ENCODE peak calls at places on chromosomes 1 and 21, in nine cellular contexts. Z, Q, X, F, P, M, H, U and A are unnamed samples. For H3K9me3, the result is how much of the 10 kb centered on the place peaks cover.

GRCh38 chr1:206609229-206609991 is 2.9 kb downstream of the EIF2D start:
- DNase-seq in Z (no peak), Q (no peak), X (no peak), F (no peak), P (no peak), M (no peak), H (no peak), U (no peak), A (no peak)

GRCh38 chr1:201939271-201939973 is 6.9 kb downstream of the LMOD1 start:
- DNase-seq in Z (no peak), Q (no peak), X (no peak), F (no peak), P (no peak), M (no peak), H (no peak), U (no peak), A (no peak)

GRCh38 chr1:10494754-10495474 is 20.2 kb downstream of the PEX14 start:
- DNase-seq in Z (peak), Q (peak), X (peak), F (peak), P (peak), M (peak), H (peak), U (peak), A (peak)

GRCh38 chr1:151811181-151811580 is 6.0 kb upstream of the LINGO4 start:
- DNase-seq in Z (no peak), Q (peak), X (no peak), F (no peak), P (no peak), M (no peak), H (no peak), U (no peak), A (no peak)

GRCh38 chr1:84370831-84371394 is 27.4 kb upstream of the DNASE2B start:
- DNase-seq in Z (no peak), Q (no peak), X (no peak), F (no peak), P (peak), M (no peak), H (no peak), U (no peak), A (no peak)

GRCh38 chr1:46735708-46736324 is 16.9 kb upstream of the EFCAB14 start:
- DNase-seq in Z (peak), Q (no peak), X (peak), F (no peak), P (peak), M (no peak), H (peak), U (peak), A (no peak)

GRCh38 chr1:27416387-27417111 is 24.1 kb downstream of the GPR3 start:
- DNase-seq in Z (peak), Q (no peak), X (peak), F (no peak), P (no peak), M (no peak), H (peak), U (peak), A (no peak)

GRCh38 chr1:153888518-153888917 is 34.3 kb downstream of the GATAD2B start:
- DNase-seq in Z (no peak), Q (no peak), X (no peak), F (no peak), P (no peak), M (no peak), H (no peak), U (no peak), A (no peak)

GRCh38 chr1:114215426-114215825 is 61.8 kb upstream of the SYT6 start:
- DNase-seq in Z (no peak), Q (no peak), X (no peak), F (no peak), P (no peak), M (no peak), H (peak), U (no peak), A (no peak)

GRCh38 chr1:54069792-54070548 is 16.6 kb downstream of the TCEANC2 start:
- DNase-seq in Z (peak), Q (no peak), X (peak), F (no peak), P (no peak), M (no peak), H (peak), U (peak), A (no peak)

GRCh38 chr21:39523398-39523797 is 71.6 kb downstream of the SH3BGR start:
- DNase-seq in Z (no peak), Q (peak), X (no peak), F (no peak), P (peak), M (no peak), H (no peak), U (no peak), A (no peak)

GRCh38 chr1:219542828-219543518 is 69.9 kb downstream of the ZC3H11B start:
- DNase-seq in Z (no peak), Q (no peak), X (no peak), F (no peak), P (no peak), M (no peak), H (no peak), U (no peak), A (no peak)

GRCh38 chr1:94926365-94926914 is 470 bp downstream of the CNN3 start:
- DNase-seq in Z (peak), Q (peak), X (no peak), F (peak), P (peak), M (peak), H (peak), U (peak), A (peak)

GRCh38 chr1:177210071-177210470 is 39.3 kb downstream of the BRINP2 start:
- DNase-seq in Z (no peak), Q (no peak), X (no peak), F (no peak), P (no peak), M (no peak), H (no peak), U (no peak), A (no peak)

GRCh38 chr1:59057211-59057694 is 239.6 kb upstream of the FGGY start:
- DNase-seq in Z (no peak), Q (peak), X (no peak), F (peak), P (peak), M (peak), H (peak), U (peak), A (peak)

GRCh38 chr1:44835738-44836675 is 7.0 kb downstream of the PTCH2 start:
- DNase-seq in Z (peak), Q (peak), X (peak), F (peak), P (peak), M (peak), H (peak), U (peak), A (peak)

GRCh38 chr1:51237313-51237700 is 1.2 kb downstream of the RNF11 start:
- DNase-seq in Z (peak), Q (no peak), X (no peak), F (no peak), P (no peak), M (no peak), H (no peak), U (no peak), A (no peak)

GRCh38 chr1:61395156-61395555 is 312.8 kb downstream of the NFIA start:
- DNase-seq in Z (no peak), Q (no peak), X (no peak), F (no peak), P (no peak), M (no peak), H (no peak), U (no peak), A (no peak)

GRCh38 chr1:3522564-3523270 is 68.3 kb downstream of the ARHGEF16 start:
- DNase-seq in Z (no peak), Q (no peak), X (no peak), F (no peak), P (no peak), M (no peak), H (no peak), U (no peak), A (no peak)

GRCh38 chr1:61089338-61089737 is 7.0 kb downstream of the NFIA start:
- DNase-seq in Z (no peak), Q (no peak), X (no peak), F (no peak), P (no peak), M (no peak), H (no peak), U (no peak), A (no peak)

GRCh38 chr1:216075339-216075738 is 347.9 kb downstream of the USH2A start:
- DNase-seq in Z (no peak), Q (no peak), X (no peak), F (no peak), P (no peak), M (no peak), H (no peak), U (no peak), A (no peak)

GRCh38 chr1:15433471-15433870 is 4.8 kb upstream of the CTRC start:
- DNase-seq in Z (no peak), Q (no peak), X (no peak), F (no peak), P (no peak), M (no peak), H (no peak), U (no peak), A (no peak)

GRCh38 chr1:108600504-108600903 is 40.6 kb downstream of the EEIG2 start:
- DNase-seq in Z (no peak), Q (no peak), X (no peak), F (no peak), P (no peak), M (no peak), H (no peak), U (no peak), A (no peak)

GRCh38 chr1:165397945-165398344 is 41.4 kb upstream of the LMX1A start:
- DNase-seq in Z (no peak), Q (no peak), X (no peak), F (no peak), P (peak), M (no peak), H (no peak), U (no peak), A (peak)

GRCh38 chr1:175471039-175471800 is 272.2 kb downstream of the TNR start:
- DNase-seq in Z (no peak), Q (no peak), X (no peak), F (no peak), P (no peak), M (no peak), H (peak), U (no peak), A (no peak)

GRCh38 chr1:237152506-237153335 is 110.7 kb downstream of the RYR2 start:
- DNase-seq in Z (no peak), Q (no peak), X (no peak), F (no peak), P (no peak), M (no peak), H (peak), U (no peak), A (no peak)

GRCh38 chr1:15028117-15028516 is 125.4 kb upstream of the TMEM51 start:
- DNase-seq in Z (no peak), Q (peak), X (no peak), F (no peak), P (peak), M (peak), H (no peak), U (peak), A (no peak)

GRCh38 chr1:6419397-6419802 is 319 bp downstream of the HES2 start:
- DNase-seq in Z (no peak), Q (no peak), X (no peak), F (no peak), P (no peak), M (no peak), H (no peak), U (peak), A (no peak)
- H3K4me3 ChIP-seq in Z (no peak), Q (peak), X (no peak), F (peak), P (no peak), M (peak), H (peak), U (peak), A (no peak)

GRCh38 chr1:89539135-89539534 is 14.5 kb downstream of the LRRC8B start:
- DNase-seq in Z (no peak), Q (no peak), X (no peak), F (no peak), P (no peak), M (no peak), H (no peak), U (no peak), A (no peak)
- H3K9me3 ChIP-seq in Z (under half), Q (under half), X (under half), F (under half), P (under half), M (under half), H (under half), U (under half), A (under half)

GRCh38 chr1:34985063-34985770 is at the start of gene TMEM35B:
- DNase-seq in Z (peak), Q (peak), X (peak), F (peak), P (peak), M (peak), H (peak), U (peak), A (peak)

GRCh38 chr1:34984435-34985062 is 598 bp downstream of the TMEM35B start:
- DNase-seq in Z (no peak), Q (peak), X (peak), F (peak), P (peak), M (peak), H (peak), U (peak), A (no peak)

GRCh38 chr1:34988581-34988980 is 3.4 kb upstream of the TMEM35B start:
- DNase-seq in Z (no peak), Q (no peak), X (no peak), F (no peak), P (no peak), M (no peak), H (no peak), U (no peak), A (no peak)

GRCh38 chr1:34988147-34988546 is 3.0 kb upstream of the TMEM35B start:
- DNase-seq in Z (no peak), Q (no peak), X (no peak), F (no peak), P (no peak), M (no peak), H (no peak), U (no peak), A (no peak)

GRCh38 chr1:34987018-34987417 is 1.9 kb upstream of the TMEM35B start:
- DNase-seq in Z (no peak), Q (no peak), X (no peak), F (no peak), P (no peak), M (no peak), H (no peak), U (no peak), A (no peak)
- H3K27ac ChIP-seq in Z (no peak), Q (no peak), X (peak), F (no peak), P (no peak), M (no peak), H (no peak), U (no peak), A (no peak)

DNA sequence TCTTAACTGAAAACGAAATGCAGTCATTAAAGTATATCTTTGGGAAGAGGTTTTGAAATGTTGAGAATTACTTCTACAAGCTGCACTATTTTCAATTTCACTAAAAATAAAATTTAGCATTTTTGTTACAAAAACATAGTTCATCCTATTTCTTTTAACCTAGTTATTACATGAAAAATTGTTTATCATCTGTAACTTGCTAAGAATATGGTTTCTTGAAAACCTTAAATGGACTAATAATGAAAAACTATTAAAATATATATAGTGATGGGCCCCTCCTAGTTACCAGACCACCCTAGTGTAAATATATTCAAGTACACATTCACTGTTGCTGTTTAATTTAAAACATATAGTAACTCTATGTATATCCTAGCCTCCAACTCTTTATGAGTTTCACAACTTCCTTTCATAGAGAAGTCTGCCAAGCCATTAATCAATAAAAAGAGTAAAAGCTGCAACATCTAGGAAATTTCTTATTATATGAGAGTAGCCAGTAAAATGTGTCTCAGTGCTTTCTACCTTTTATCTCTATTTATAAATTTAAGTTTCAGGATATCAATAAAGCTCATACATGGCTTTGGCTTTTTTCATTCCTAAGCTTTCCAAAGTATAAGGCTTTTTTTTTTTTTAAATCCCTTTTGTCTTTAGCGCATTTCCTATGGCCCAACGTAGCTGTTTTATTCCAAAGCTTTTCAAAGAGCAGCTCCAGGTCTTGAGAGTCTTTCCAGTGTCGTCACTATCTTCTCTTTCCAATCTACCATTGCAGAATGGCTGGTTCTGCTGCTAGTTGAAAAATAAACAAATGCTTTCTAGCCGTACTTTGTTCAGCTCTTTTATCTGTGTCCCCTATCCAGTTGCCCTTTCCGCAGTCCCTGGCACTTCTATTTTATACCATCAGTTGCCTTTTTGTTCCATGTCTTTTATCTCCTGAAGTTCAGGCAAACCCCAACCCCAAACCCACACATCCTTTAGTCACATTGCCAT is 6.5 kb downstream of the IRF2BP2 start:
- DNase-seq in Z (no peak), Q (no peak), X (no peak), F (no peak), P (no peak), M (no peak), H (peak), U (no peak), A (no peak)
- H3K4me3 ChIP-seq in Z (peak), Q (no peak), X (no peak), F (peak), P (no peak), M (peak), H (peak), U (peak), A (peak)